ENCODE peak calls at places on chromosome 18, in six cellular contexts. D is heart left ventricle, Z is WERI-Rb-1, C is breast epithelium, W is BJ, G is GM23338. M is an unnamed sample.

GRCh38 chr18:9017900-9018217 is 84.6 kb upstream of the NDUFV2 start:
- DNase-seq in D (no peak), Z (no peak), C (no peak), W (no peak), G (no peak), M (no peak)

GRCh38 chr18:2979871-2980606 is 32.9 kb downstream of the LPIN2 start:
- DNase-seq in D (no peak), Z (no peak), C (no peak), W (no peak), G (no peak), M (no peak)

GRCh38 chr18:68733693-68734092 is 18.8 kb upstream of the TMX3 start:
- DNase-seq in D (no peak), Z (no peak), C (no peak), W (no peak), G (peak; percentile 18), M (no peak)

GRCh38 chr18:41558744-41559143 is 396.3 kb upstream of the PIK3C3 start:
- DNase-seq in D (no peak), Z (no peak), C (no peak), W (no peak), G (no peak), M (no peak)

GRCh38 chr18:12328179-12328823 is 20.3 kb downstream of the TUBB6 start:
- DNase-seq in D (no peak), Z (no peak), C (no peak), W (no peak), G (no peak), M (no peak)

GRCh38 chr18:9751371-9752031 is 43.4 kb downstream of the RAB31 start:
- DNase-seq in D (no peak), Z (no peak), C (no peak), W (no peak), G (no peak), M (no peak)

GRCh38 chr18:61860302-61860701 is 32.5 kb downstream of the RNF152 start:
- DNase-seq in D (no peak), Z (no peak), C (no peak), W (no peak), G (no peak), M (no peak)

GRCh38 chr18:49839012-49839411 is 25.7 kb upstream of the ACAA2 start:
- DNase-seq in D (no peak), Z (no peak), C (no peak), W (no peak), G (no peak), M (peak; percentile 77)

GRCh38 chr18:49100226-49100968 is 149.6 kb upstream of the SMAD7 start:
- DNase-seq in D (no peak), Z (no peak), C (no peak), W (no peak), G (no peak), M (peak; percentile 51)

GRCh38 chr18:55627007-55627406 is 39.0 kb upstream of the TCF4 start:
- DNase-seq in D (no peak), Z (no peak), C (no peak), W (no peak), G (no peak), M (no peak)

GRCh38 chr18:48719988-48720654 is 181.3 kb downstream of the CTIF start:
- DNase-seq in D (no peak), Z (no peak), C (no peak), W (no peak), G (no peak), M (no peak)

GRCh38 chr18:27605107-27605834 is 420.2 kb upstream of the CHST9 start:
- DNase-seq in D (no peak), Z (peak; percentile 75), C (no peak), W (peak; percentile 4), G (peak; percentile 94), M (peak; percentile 50)

GRCh38 chr18:50586710-50587109 is 26.8 kb downstream of the MAPK4 start:
- DNase-seq in D (no peak), Z (no peak), C (no peak), W (no peak), G (no peak), M (no peak)

GRCh38 chr18:48031011-48031480 is 100.6 kb upstream of the SMAD2 start:
- DNase-seq in D (no peak), Z (peak; percentile 91), C (no peak), W (no peak), G (peak; percentile 84), M (no peak)

GRCh38 chr18:54162431-54162830 is 62.0 kb downstream of the MBD2 start:
- DNase-seq in D (no peak), Z (no peak), C (no peak), W (peak; percentile 46), G (no peak), M (peak; percentile 14)

GRCh38 chr18:7813131-7813530 is 246.0 kb downstream of the PTPRM start:
- DNase-seq in D (no peak), Z (no peak), C (no peak), W (no peak), G (no peak), M (no peak)

GRCh38 chr18:7814754-7815315 is 247.7 kb downstream of the PTPRM start:
- DNase-seq in D (no peak), Z (no peak), C (no peak), W (no peak), G (no peak), M (no peak)

GRCh38 chr18:7809978-7810377 is 242.9 kb downstream of the PTPRM start:
- DNase-seq in D (no peak), Z (no peak), C (no peak), W (no peak), G (no peak), M (no peak)

GRCh38 chr18:7809455-7809854 is 242.3 kb downstream of the PTPRM start:
- DNase-seq in D (no peak), Z (no peak), C (no peak), W (no peak), G (no peak), M (no peak)

DNA sequence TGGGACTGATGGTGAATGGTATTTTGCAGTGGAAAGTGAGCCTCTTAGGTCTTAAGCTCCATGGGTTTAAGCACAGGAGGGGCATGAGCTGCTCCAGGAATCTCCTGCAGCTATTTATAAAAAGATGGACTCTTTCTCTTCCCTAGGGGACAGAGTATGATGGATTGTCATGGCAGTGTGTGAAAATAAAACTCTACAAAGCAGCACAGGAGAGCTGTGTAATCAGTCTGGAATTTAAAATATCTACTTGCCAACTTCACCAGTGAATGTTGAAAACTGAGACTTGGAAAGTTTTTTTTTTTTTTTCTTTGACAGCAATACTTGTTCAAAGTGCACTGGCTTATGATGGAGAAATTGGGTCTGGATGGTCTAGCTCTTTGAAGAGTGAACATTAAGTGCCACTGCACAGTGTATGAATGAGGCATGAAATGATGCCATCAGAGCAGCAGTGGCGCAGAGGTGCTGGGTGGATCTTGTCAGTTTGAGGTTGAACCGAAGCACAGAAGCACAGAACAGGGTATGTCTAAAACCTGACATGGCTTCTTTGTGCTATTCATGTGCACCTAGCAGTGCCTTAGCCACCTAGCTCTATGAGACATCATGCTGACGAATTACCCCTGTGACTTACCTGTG is 245.4 kb downstream of the PTPRM start:
- DNase-seq in D (no peak), Z (peak; percentile 32), C (no peak), W (peak; percentile 55), G (no peak), M (peak; percentile 49)
- H3K4me3 ChIP-seq in D (no peak overlapping the region), Z (no peak overlapping the region), C (no peak overlapping the region), W (no peak overlapping the region), G (no peak overlapping the region), M (no peak overlapping the region)

GRCh38 chr18:77634495-77634894 is 384.8 kb downstream of the GALR1 start:
- DNase-seq in D (no peak), Z (no peak), C (no peak), W (no peak), G (no peak), M (no peak)

GRCh38 chr18:77635441-77635840 is 385.8 kb downstream of the GALR1 start:
- DNase-seq in D (no peak), Z (no peak), C (no peak), W (no peak), G (no peak), M (no peak)

GRCh38 chr18:77632738-77633137 is 383.1 kb downstream of the GALR1 start:
- DNase-seq in D (no peak), Z (no peak), C (no peak), W (no peak), G (no peak), M (no peak)

DNA sequence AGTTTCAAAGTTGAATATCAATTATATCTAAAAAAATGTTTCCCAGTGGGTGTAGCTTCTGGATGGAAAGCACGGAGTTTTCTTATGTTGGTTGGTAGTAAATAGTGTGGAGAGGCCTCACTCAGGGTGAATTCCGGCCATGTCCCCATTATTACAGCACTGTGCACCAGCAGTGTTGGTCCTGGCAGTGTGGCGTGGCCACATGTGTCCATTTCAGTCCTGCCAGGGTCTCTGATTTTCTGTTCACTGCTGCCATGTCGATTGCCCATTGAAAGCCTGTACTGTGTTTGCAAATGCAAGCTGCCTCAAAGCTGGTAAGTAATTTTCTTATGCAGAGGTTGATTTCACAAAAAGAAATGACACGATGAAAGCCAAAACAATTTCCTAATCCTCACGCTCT is 386.2 kb downstream of the GALR1 start:
- DNase-seq in D (no peak), Z (no peak), C (no peak), W (no peak), G (no peak), M (no peak)
- TF ChIP-seq CTCF in D (no peak), Z (no peak), C (no peak), W (no peak), G (no peak), M (no peak)

GRCh38 chr18:79862562-79862961 is 64.8 kb downstream of the KCNG2 start:
- DNase-seq in D (no peak), Z (no peak), C (no peak), W (no peak), G (no peak), M (no peak)

GRCh38 chr18:79866889-79867574 is 69.3 kb downstream of the KCNG2 start:
- DNase-seq in D (no peak), Z (no peak), C (no peak), W (no peak), G (no peak), M (no peak)

GRCh38 chr18:79863161-79863945 is 65.6 kb downstream of the KCNG2 start:
- DNase-seq in D (no peak), Z (no peak), C (no peak), W (no peak), G (peak; percentile 30), M (no peak)

GRCh38 chr18:79861687-79862086 is 63.9 kb downstream of the KCNG2 start:
- DNase-seq in D (no peak), Z (no peak), C (no peak), W (no peak), G (no peak), M (no peak)

DNA sequence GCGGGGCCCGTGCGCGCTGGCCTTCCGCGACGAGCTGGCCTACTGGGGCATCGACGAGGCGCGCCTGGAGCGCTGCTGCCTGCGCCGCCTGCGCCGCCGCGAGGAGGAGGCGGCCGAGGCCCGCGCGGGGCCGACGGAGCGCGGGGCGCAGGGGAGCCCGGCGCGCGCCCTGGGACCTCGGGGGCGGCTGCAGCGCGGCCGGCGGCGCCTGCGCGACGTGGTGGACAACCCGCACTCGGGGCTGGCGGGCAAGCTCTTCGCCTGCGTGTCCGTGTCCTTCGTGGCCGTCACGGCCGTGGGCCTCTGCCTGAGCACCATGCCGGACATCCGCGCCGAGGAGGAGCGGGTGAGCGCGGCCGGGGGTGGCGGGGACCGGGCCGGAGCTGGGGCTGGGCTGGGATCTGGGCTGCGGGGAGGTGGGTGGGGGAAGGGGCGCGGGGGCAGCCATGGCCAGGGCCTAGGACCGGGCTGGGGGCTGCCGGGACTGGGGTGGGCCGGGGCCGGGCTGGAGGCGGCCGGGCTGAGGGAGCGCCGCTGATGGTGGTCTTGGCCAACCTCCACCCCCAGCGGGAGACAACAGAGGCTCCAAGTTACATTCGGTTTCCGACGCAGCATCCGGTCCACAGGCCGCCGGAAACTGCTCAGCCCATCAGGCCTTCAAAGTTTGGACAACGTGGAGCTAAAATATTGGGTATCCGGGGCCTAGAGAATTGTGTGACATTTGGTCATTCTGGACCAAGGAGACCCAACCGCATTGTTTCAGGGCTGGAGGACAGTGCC is 66.4 kb downstream of the KCNG2 start:
- DNase-seq in D (no peak), Z (no peak), C (no peak), W (no peak), G (peak; percentile 27), M (no peak)
- H3K27me3 ChIP-seq in D (peaks cover 14% of the 10 kb centered on the region), Z (no peaks in the 10 kb centered on the region), C (no peaks in the 10 kb centered on the region), W (no peaks in the 10 kb centered on the region), G (no peaks in the 10 kb centered on the region), M (no peaks in the 10 kb centered on the region)

GRCh38 chr18:46867471-46868170 is 49.7 kb downstream of the PIAS2 start:
- DNase-seq in D (no peak), Z (no peak), C (no peak), W (no peak), G (peak; percentile 4), M (no peak)
- H3K4me3 ChIP-seq in D (no peak overlapping the region), Z (no peak overlapping the region), C (no peak overlapping the region), W (no peak overlapping the region), G (no peak overlapping the region), M (no peak overlapping the region)